ENCODE peak calls at places on chromosomes 6 and 20, in six cellular contexts. L is adrenal gland, F is ovary, C is mammary epithelial cell, D is left ventricle myocardium inferior, T is mesenchymal stem cell. K is an unnamed sample.
A peak's percentile ranks its signal among the peaks of the same experiment; 100 is the strongest.

GRCh38 chr6:146433881-146434741 is 109.5 kb upstream of the RAB32 start:
- DNase-seq in L (peak; percentile 12), F (no peak), C (peak; percentile 6), D (no peak), T (peak; percentile 17), K (peak; percentile 48)

GRCh38 chr6:35583893-35584688 is 71.4 kb upstream of the TULP1 start:
- DNase-seq in L (peak; percentile 72), F (no peak), C (peak; percentile 65), D (no peak), T (peak; percentile 75), K (peak; percentile 65)

GRCh38 chr6:46220351-46221220 is 49.8 kb upstream of the ENPP5 start:
- DNase-seq in L (no peak), F (no peak), C (no peak), D (no peak), T (no peak), K (no peak)

GRCh38 chr20:41531876-41532275 is 86.3 kb downstream of the CHD6 start:
- DNase-seq in L (no peak), F (no peak), C (no peak), D (no peak), T (no peak), K (no peak)

GRCh38 chr20:13119583-13119982 is 101.5 kb upstream of the ISM1 start:
- DNase-seq in L (peak; percentile 20), F (no peak), C (peak; percentile 57), D (no peak), T (peak; percentile 65), K (no peak)

GRCh38 chr20:52105045-52105572 is 86.5 kb downstream of the ZFP64 start:
- DNase-seq in L (peak; percentile 22), F (peak; percentile 48), C (peak; percentile 19), D (no peak), T (peak; percentile 54), K (peak; percentile 25)

GRCh38 chr20:37379967-37380828 is 34.3 kb downstream of the SRC start:
- DNase-seq in L (peak; percentile 21), F (peak; percentile 43), C (no peak), D (no peak), T (peak; percentile 28), K (no peak)

GRCh38 chr20:6828794-6829423 is 61.4 kb downstream of the BMP2 start:
- DNase-seq in L (peak; percentile 59), F (peak; percentile 46), C (peak; percentile 68), D (peak; percentile 25), T (peak; percentile 61), K (peak; percentile 68)

GRCh38 chr20:45910670-45911485 is 1.1 kb downstream of the PLTP start:
- DNase-seq in L (peak; percentile 99), F (peak; percentile 100), C (peak; percentile 79), D (peak; percentile 97), T (peak; percentile 99), K (peak; percentile 99)

GRCh38 chr6:33993091-33993490 is 152.8 kb downstream of the GRM4 start:
- DNase-seq in L (no peak), F (no peak), C (no peak), D (no peak), T (no peak), K (no peak)

GRCh38 chr20:50245561-50246366 is 55.1 kb downstream of the CEBPB start:
- DNase-seq in L (no peak), F (no peak), C (peak; percentile 58), D (no peak), T (peak; percentile 84), K (no peak)

GRCh38 chr20:16256981-16257380 is 316.3 kb downstream of the KIF16B start:
- DNase-seq in L (no peak), F (no peak), C (no peak), D (no peak), T (no peak), K (no peak)

GRCh38 chr6:124203106-124203811 is 399.6 kb downstream of the NKAIN2 start:
- DNase-seq in L (no peak), F (no peak), C (peak; percentile 85), D (no peak), T (peak; percentile 43), K (no peak)

DNA sequence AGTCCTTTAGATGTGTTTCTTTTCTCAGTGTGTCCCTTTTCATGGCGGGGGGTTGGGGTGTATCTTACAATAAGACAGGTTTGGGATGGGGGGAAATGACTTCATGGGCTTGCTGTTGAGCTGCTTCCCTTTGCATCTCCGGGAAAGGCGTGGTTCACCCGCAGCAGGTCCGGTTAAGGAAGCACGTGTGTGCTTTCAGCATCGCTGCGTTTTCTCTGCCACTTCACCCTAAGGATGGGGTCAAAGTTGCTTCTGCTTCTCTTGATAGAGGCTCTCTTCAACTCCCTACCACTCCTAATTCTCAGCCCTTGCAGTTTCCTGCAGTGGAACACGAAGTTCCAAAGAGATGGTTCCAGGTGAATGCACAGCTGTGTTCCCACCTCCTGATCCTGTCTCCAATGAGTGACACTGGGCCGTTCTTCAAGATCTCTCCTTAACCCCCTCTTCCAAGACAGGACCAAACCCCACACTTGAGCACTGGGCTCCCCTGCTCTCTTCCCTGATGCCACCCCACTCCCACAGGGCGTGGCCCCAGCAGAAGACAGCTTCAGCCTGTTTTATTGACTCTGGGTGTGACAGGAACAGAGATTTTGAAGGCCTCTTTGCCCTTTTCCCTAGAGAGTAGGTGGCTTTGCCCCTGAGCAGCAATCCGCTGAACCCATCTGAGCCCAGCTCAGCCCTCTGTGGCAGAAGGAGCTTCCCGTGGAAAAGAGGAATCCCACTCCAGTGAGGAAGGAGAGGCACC is 85.2 kb downstream of the PLEKHG1 start:
- DNase-seq in L (no peak), F (no peak), C (no peak), D (no peak), T (no peak), K (no peak)
- H3K4me1 ChIP-seq in L (no peaks in the 10 kb centered on the region), F (peaks cover 5% of the 10 kb centered on the region), C (peaks cover 24% of the 10 kb centered on the region), D (peaks cover 49% of the 10 kb centered on the region), T (peaks cover 1% of the 10 kb centered on the region), K (no peaks in the 10 kb centered on the region)

GRCh38 chr20:2451939-2452732 is 18.5 kb downstream of the SNRPB start:
- DNase-seq in L (peak; percentile 83), F (peak; percentile 56), C (peak; percentile 70), D (peak; percentile 42), T (peak; percentile 65), K (no peak)

GRCh38 chr20:2455771-2456497 is 14.7 kb downstream of the SNRPB start:
- DNase-seq in L (no peak), F (no peak), C (no peak), D (no peak), T (no peak), K (no peak)

GRCh38 chr20:2449386-2449785 is 21.2 kb downstream of the SNRPB start:
- DNase-seq in L (no peak), F (no peak), C (peak; percentile 61), D (no peak), T (no peak), K (no peak)

GRCh38 chr20:2453792-2454191 is 16.8 kb downstream of the SNRPB start:
- DNase-seq in L (no peak), F (no peak), C (no peak), D (no peak), T (no peak), K (no peak)

DNA sequence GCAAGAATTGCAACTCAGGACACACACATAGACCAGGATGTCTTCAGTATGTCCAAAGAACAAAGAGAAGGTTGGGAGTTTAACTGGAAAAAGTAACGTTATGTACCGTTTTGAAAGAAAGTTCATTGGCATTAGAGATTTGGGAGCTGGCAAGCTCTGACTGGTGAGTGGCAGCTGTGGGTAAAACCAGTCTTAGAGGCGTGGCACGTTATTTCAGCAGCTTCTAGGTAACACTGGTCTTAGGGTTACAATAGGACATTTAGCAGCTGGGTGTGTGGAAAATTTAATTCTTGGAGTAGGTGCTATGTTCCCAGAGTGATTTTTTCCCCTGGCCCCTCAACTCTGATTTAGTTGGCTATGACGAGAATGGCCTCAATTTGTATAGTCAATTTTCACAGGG is 19.2 kb downstream of the SNRPB start:
- DNase-seq in L (no peak), F (no peak), C (peak; percentile 27), D (no peak), T (no peak), K (no peak)
- H3K4me1 ChIP-seq in L (no peaks in the 10 kb centered on the region), F (no peaks in the 10 kb centered on the region), C (peaks cover 11% of the 10 kb centered on the region), D (no peaks in the 10 kb centered on the region), T (peaks cover 1% of the 10 kb centered on the region), K (no peaks in the 10 kb centered on the region)

GRCh38 chr6:1322725-1323219 is 10.9 kb downstream of the FOXQ1 start:
- DNase-seq in L (no peak), F (no peak), C (no peak), D (no peak), T (peak; percentile 16), K (no peak)
- H3K4me1 ChIP-seq in L (no peaks in the 10 kb centered on the region), F (no peaks in the 10 kb centered on the region), C (peaks cover 45% of the 10 kb centered on the region), D (no peaks in the 10 kb centered on the region), T (no peaks in the 10 kb centered on the region), K (no peaks in the 10 kb centered on the region)

GRCh38 chr20:64258071-64258823 is 2.7 kb downstream of the PCMTD2 start:
- DNase-seq in L (no peak), F (no peak), C (no peak), D (no peak), T (no peak), K (no peak)
- H3K4me1 ChIP-seq in L (peaks cover 16% of the 10 kb centered on the region), F (peaks cover 30% of the 10 kb centered on the region), C (peaks cover 10% of the 10 kb centered on the region), D (peaks cover 81% of the 10 kb centered on the region), T (peaks cover 24% of the 10 kb centered on the region), K (peaks cover 13% of the 10 kb centered on the region)

DNA sequence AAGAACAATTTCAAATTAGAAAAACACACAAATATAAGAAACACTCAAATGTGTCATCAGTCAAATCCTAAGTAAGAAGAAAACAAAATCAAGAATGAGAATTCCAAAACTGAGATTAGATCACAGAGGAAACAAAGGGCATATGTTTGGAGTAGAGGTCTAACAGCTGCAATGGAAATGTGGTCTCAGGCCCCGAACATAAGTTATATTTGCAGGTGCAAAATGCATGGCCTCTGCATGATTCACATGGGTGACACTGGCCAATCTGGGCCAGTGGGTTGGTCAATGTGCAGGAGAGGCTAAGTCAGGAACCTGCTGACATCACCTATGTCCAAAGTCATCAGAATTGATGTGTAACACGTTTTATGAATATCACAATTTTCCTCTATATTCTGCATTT is 108.5 kb upstream of the MAP7 start:
- DNase-seq in L (no peak), F (no peak), C (no peak), D (no peak), T (no peak), K (no peak)
- H3K4me1 ChIP-seq in L (peaks cover 11% of the 10 kb centered on the region), F (peaks cover 2% of the 10 kb centered on the region), C (no peaks in the 10 kb centered on the region), D (no peaks in the 10 kb centered on the region), T (peaks cover 1% of the 10 kb centered on the region), K (no peaks in the 10 kb centered on the region)

GRCh38 chr6:155647354-155647753 is 191.7 kb upstream of the NOX3 start:
- DNase-seq in L (no peak), F (no peak), C (no peak), D (no peak), T (no peak), K (no peak)
- H3K4me1 ChIP-seq in L (no peaks in the 10 kb centered on the region), F (no peaks in the 10 kb centered on the region), C (no peaks in the 10 kb centered on the region), D (peaks cover 12% of the 10 kb centered on the region), T (no peaks in the 10 kb centered on the region), K (no peaks in the 10 kb centered on the region)

K was measured in right cardiac atrium.